ENCODE peak calls at places on chromosomes 7 and 10, in nine cellular contexts. M is BJ, O is body of pancreas, N is GM12865, T is uterus, V is A549, C is coronary artery, E is mammary epithelial cell, F is heart left ventricle. Z is an unnamed sample.
A peak's percentile ranks its signal among the peaks of the same experiment; 100 is the strongest.

GRCh38 chr7:45922810-45923209 is 1.7 kb upstream of the IGFBP3 start:
- DNase-seq in M (no peak), O (no peak), N (peak; percentile 38), T (peak; percentile 29), V (no peak), C (no peak), E (no peak), F (peak; percentile 21), Z (no peak)

GRCh38 chr7:106217089-106217542 is 67.7 kb downstream of the NAMPT start:
- DNase-seq in M (no peak), O (peak; percentile 72), N (no peak), T (peak; percentile 71), V (peak; percentile 38), C (peak; percentile 91), E (peak; percentile 12), F (peak; percentile 48), Z (peak; percentile 63)

GRCh38 chr10:87860156-87860795 is 3.1 kb downstream of the KLLN start:
- DNase-seq in M (no peak), O (no peak), N (peak; percentile 78), T (no peak), V (peak; percentile 71), C (no peak), E (peak; percentile 68), F (no peak), Z (peak; percentile 52)

GRCh38 chr7:91436655-91437054 is 172.4 kb downstream of the FZD1 start:
- DNase-seq in M (no peak), O (no peak), N (no peak), T (no peak), V (no peak), C (no peak), E (no peak), F (no peak), Z (no peak)

GRCh38 chr7:139949629-139950028 is 113.1 kb downstream of the PARP12 start:
- DNase-seq in M (no peak), O (no peak), N (no peak), T (no peak), V (no peak), C (no peak), E (no peak), F (no peak), Z (no peak)

GRCh38 chr10:86344714-86345161 is 21.9 kb downstream of the GRID1 start:
- DNase-seq in M (no peak), O (no peak), N (no peak), T (no peak), V (no peak), C (no peak), E (no peak), F (no peak), Z (no peak)

GRCh38 chr10:79060641-79061255 is 8.0 kb upstream of the ZMIZ1 start:
- DNase-seq in M (no peak), O (peak; percentile 15), N (no peak), T (peak; percentile 9), V (no peak), C (peak; percentile 41), E (no peak), F (no peak), Z (no peak)

GRCh38 chr7:5702876-5703571 is 78.4 kb downstream of the RNF216 start:
- DNase-seq in M (no peak), O (peak; percentile 78), N (no peak), T (no peak), V (no peak), C (no peak), E (peak; percentile 60), F (peak; percentile 71), Z (no peak)

GRCh38 chr10:10462116-10462515 is 555.6 kb upstream of the CELF2 start:
- DNase-seq in M (no peak), O (peak; percentile 5), N (no peak), T (no peak), V (no peak), C (no peak), E (no peak), F (no peak), Z (no peak)

GRCh38 chr7:38748056-38748610 is 117.0 kb upstream of the AMPH start:
- DNase-seq in M (no peak), O (no peak), N (no peak), T (no peak), V (peak; percentile 3), C (no peak), E (no peak), F (no peak), Z (peak; percentile 53)

GRCh38 chr10:23001901-23002516 is 74.2 kb downstream of the ARMC3 start:
- DNase-seq in M (no peak), O (no peak), N (no peak), T (no peak), V (no peak), C (no peak), E (no peak), F (no peak), Z (no peak)

GRCh38 chr7:818031-818699 is 14.1 kb upstream of the SUN1 start:
- DNase-seq in M (no peak), O (no peak), N (peak; percentile 64), T (no peak), V (peak; percentile 52), C (no peak), E (peak; percentile 57), F (no peak), Z (peak; percentile 75)

GRCh38 chr7:18426564-18427226 is 68.9 kb upstream of the HDAC9 start:
- DNase-seq in M (peak; percentile 75), O (no peak), N (no peak), T (no peak), V (no peak), C (no peak), E (peak; percentile 69), F (no peak), Z (peak; percentile 42)

DNA sequence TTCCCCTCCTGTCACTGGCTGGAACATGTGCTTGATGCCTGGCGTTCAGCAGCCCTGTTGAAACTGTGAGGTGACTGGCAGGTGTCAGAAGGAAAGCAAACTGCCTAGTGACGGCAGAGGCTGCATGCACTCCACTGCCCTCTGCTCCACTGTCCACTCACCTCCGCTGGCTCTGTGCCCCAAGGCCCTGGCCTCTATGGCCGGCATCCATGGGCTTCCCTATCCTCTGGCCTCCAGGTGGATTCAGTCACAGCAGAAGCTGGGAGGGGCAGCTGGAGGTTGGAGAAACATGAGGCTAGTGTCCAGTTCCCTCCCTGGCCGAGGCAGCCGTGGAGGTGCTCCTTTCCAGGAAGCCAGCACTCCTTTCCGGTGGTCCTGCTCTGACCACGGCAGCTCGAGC is 31.2 kb upstream of the INSIG1 start:
- DNase-seq in M (no peak), O (no peak), N (no peak), T (no peak), V (no peak), C (no peak), E (no peak), F (no peak), Z (no peak)
- H3K4me3 ChIP-seq in M (no peak overlapping the region), O (no peak overlapping the region), N (no peak overlapping the region), T (no peak overlapping the region), V (no peak overlapping the region), C (no peak overlapping the region), E (no peak overlapping the region), F (no peak overlapping the region), Z (no peak overlapping the region)

GRCh38 chr10:48507933-48508830 is 96.7 kb downstream of the ARHGAP22 start:
- DNase-seq in M (no peak), O (peak; percentile 22), N (no peak), T (no peak), V (no peak), C (peak; percentile 70), E (no peak), F (peak; percentile 46), Z (peak; percentile 45)

GRCh38 chr10:48511066-48511854 is 93.6 kb downstream of the ARHGAP22 start:
- DNase-seq in M (no peak), O (no peak), N (no peak), T (no peak), V (no peak), C (peak; percentile 68), E (no peak), F (no peak), Z (no peak)

GRCh38 chr10:48511855-48512191 is 93.0 kb downstream of the ARHGAP22 start:
- DNase-seq in M (no peak), O (no peak), N (no peak), T (no peak), V (no peak), C (peak; percentile 61), E (no peak), F (no peak), Z (no peak)

GRCh38 chr10:48509061-48509772 is 95.7 kb downstream of the ARHGAP22 start:
- DNase-seq in M (no peak), O (no peak), N (no peak), T (no peak), V (no peak), C (peak; percentile 50), E (no peak), F (no peak), Z (no peak)

GRCh38 chr10:48509974-48510692 is 94.7 kb downstream of the ARHGAP22 start:
- DNase-seq in M (no peak), O (no peak), N (peak; percentile 36), T (no peak), V (peak; percentile 21), C (peak; percentile 50), E (no peak), F (no peak), Z (no peak)
- TF ChIP-seq CTCF in M (peak; percentile 33), O (no peak), N (peak; percentile 34), T (no peak), V (peak; percentile 26), C (no peak), E (peak; percentile 7), F (no peak), Z (peak; percentile 32)

DNA sequence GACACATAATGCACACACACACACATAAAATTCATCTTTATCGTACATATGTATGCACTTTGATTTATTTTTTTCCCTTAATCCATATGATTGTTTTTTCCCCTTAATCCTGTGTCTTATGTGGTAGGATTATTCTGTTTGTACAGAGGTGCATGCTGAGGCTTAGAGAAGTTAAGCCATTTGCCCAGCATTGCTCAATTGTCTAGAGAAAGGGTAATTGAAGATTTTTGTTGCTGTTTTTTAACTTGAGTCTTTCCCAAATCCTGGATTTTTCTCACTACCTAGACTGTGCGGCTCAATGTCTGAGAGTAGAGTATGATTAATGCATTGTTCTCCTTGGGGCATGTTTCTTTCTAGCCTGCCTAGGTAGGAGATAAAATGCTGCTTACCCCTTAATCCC is 35.0 kb downstream of the WBP1L start:
- DNase-seq in M (no peak), O (no peak), N (no peak), T (no peak), V (no peak), C (no peak), E (no peak), F (no peak), Z (no peak)
- H3K4me3 ChIP-seq in M (no peak overlapping the region), O (no peak overlapping the region), N (no peak overlapping the region), T (no peak overlapping the region), V (no peak overlapping the region), C (no peak overlapping the region), E (no peak overlapping the region), F (no peak overlapping the region), Z (no peak overlapping the region)

GRCh38 chr7:128076831-128077271 is 45.6 kb upstream of the LRRC4 start:
- DNase-seq in M (no peak), O (peak; percentile 73), N (no peak), T (no peak), V (no peak), C (no peak), E (no peak), F (peak; percentile 38), Z (peak; percentile 30)
- TF ChIP-seq CTCF in M (no peak), O (no peak), N (no peak), T (no peak), V (no peak), C (no peak), E (no peak), F (no peak), Z (no peak)

GRCh38 chr7:111067682-111068081 is 23.2 kb upstream of the LRRN3 start:
- DNase-seq in M (no peak), O (no peak), N (no peak), T (no peak), V (no peak), C (no peak), E (no peak), F (no peak), Z (no peak)
- H3K4me3 ChIP-seq in M (no peak overlapping the region), O (no peak overlapping the region), N (no peak overlapping the region), T (no peak overlapping the region), V (no peak overlapping the region), C (no peak overlapping the region), E (no peak overlapping the region), F (no peak overlapping the region), Z (no peak overlapping the region)